ENCODE peak calls at places on chromosomes 3 and 15, in eight cellular contexts. W, A, G, S, M, F, N and R are unnamed samples.
A peak's percentile ranks its signal among the peaks of the same experiment; 100 is the strongest.

GRCh38 chr15:94286581-94286980 is 55.2 kb downstream of the MCTP2 start:
- DNase-seq in S (no peak), W (no peak), A (no peak), F (no peak), M (no peak), G (no peak), N (no peak), R (no peak)

GRCh38 chr3:146542179-146542578 is 2.2 kb downstream of the PLSCR1 start:
- DNase-seq in M (peak; percentile 75), S (no peak), F (peak; percentile 78), N (peak; percentile 31), A (no peak), W (no peak), G (no peak), R (peak; percentile 50)

GRCh38 chr3:122998206-122998605 is 29.4 kb downstream of the SEMA5B start:
- DNase-seq in G (no peak), A (no peak), S (no peak), M (no peak), W (no peak), F (no peak), N (no peak), R (no peak)

GRCh38 chr15:44194397-44195150 is 497 bp downstream of the FRMD5 start:
- DNase-seq in F (peak; percentile 92), G (no peak), A (peak; percentile 35), S (peak; percentile 23), N (peak; percentile 89), W (peak; percentile 63), M (peak; percentile 73), R (peak; percentile 20)

GRCh38 chr15:31930967-31931366 is 99.3 kb upstream of the CHRNA7 start:
- DNase-seq in M (no peak), S (no peak), W (no peak), F (no peak), G (no peak), N (peak; percentile 30), A (no peak), R (no peak)

GRCh38 chr3:191329654-191330308 is 545 bp downstream of the UTS2B start:
- DNase-seq in S (no peak), N (peak; percentile 72), F (peak; percentile 70), G (no peak), M (peak; percentile 65), W (peak; percentile 74), A (peak; percentile 30), R (peak; percentile 56)

GRCh38 chr15:74835312-74835823 is 7.6 kb downstream of the ULK3 start:
- DNase-seq in N (peak; percentile 23), W (peak; percentile 83), A (no peak), G (no peak), M (peak; percentile 59), S (peak; percentile 14), F (peak; percentile 52), R (peak; percentile 28)

GRCh38 chr15:29674661-29675533 is 147.4 kb downstream of the TJP1 start:
- DNase-seq in M (peak; percentile 58), N (peak; percentile 71), W (peak; percentile 73), S (no peak), A (no peak), F (peak; percentile 24), G (no peak), R (no peak)

GRCh38 chr3:97793415-97794019 is 28.3 kb upstream of the CRYBG3 start:
- DNase-seq in A (no peak), G (peak; percentile 4), F (peak; percentile 79), N (peak; percentile 40), S (peak; percentile 68), W (no peak), M (peak; percentile 78), R (peak; percentile 55)

GRCh38 chr3:47780727-47781325 is 867 bp downstream of the SMARCC1 start:
- DNase-seq in W (no peak), F (peak; percentile 34), S (peak; percentile 12), A (no peak), N (peak; percentile 34), M (peak; percentile 48), G (no peak), R (no peak)

GRCh38 chr3:67377299-67377698 is 277.1 kb downstream of the SUCLG2 start:
- DNase-seq in A (no peak), W (no peak), G (no peak), M (no peak), F (no peak), N (no peak), S (no peak), R (no peak)

GRCh38 chr3:31891876-31892455 is 89.1 kb downstream of the OSBPL10 start:
- DNase-seq in A (no peak), S (no peak), F (no peak), N (no peak), W (no peak), G (no peak), M (no peak), R (no peak)

GRCh38 chr3:99883693-99884092 is 66.0 kb downstream of the CMSS1 start:
- DNase-seq in F (no peak), S (no peak), M (no peak), W (no peak), N (no peak), G (no peak), A (no peak), R (no peak)

GRCh38 chr3:26963356-26963742 is 340.8 kb downstream of the LRRC3B start:
- DNase-seq in S (no peak), F (no peak), G (no peak), W (no peak), A (no peak), M (peak; percentile 5), N (no peak), R (no peak)

GRCh38 chr3:125141596-125142417 is 70.7 kb downstream of the SLC12A8 start:
- DNase-seq in G (no peak), A (peak; percentile 44), F (no peak), S (peak; percentile 49), M (peak; percentile 36), N (peak; percentile 61), W (peak; percentile 89), R (peak; percentile 40)

GRCh38 chr3:172512363-172512762 is 10.9 kb downstream of the TNFSF10 start:
- DNase-seq in S (no peak), W (peak; percentile 85), G (peak; percentile 55), M (peak; percentile 50), F (peak; percentile 62), N (peak; percentile 86), A (peak; percentile 40), R (no peak)
- H3K4me3 ChIP-seq in S (peak overlapping the region; percentile 63), W (no peak overlapping the region), G (no peak overlapping the region), M (no peak overlapping the region), F (no peak overlapping the region), N (no peak overlapping the region), A (no peak overlapping the region), R (no peak overlapping the region)

DNA sequence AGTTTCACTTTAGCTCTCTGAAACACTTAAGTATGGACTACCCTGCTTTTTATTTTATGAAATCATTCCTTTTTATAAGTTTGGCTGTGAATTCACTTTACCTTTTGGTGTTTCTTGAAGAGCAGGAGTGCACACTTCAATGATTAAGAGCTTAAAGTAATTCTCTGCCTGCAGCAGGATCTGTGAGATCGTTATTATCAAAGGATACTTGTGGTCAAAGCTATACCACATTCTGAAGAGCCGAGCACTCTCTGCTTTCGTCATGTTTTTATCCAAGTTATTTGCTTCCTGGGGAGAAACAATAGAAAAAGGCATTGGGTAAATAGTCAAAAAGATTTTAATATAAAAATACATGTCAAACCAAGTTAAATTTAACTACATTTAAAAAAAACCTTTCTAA is 243.7 kb downstream of the CHST2 start:
- DNase-seq in N (peak; percentile 82), S (no peak), M (peak; percentile 52), A (no peak), F (no peak), G (no peak), W (no peak), R (peak; percentile 13)
- H3K4me3 ChIP-seq in N (no peak overlapping the region), S (no peak overlapping the region), M (no peak overlapping the region), A (no peak overlapping the region), F (no peak overlapping the region), G (no peak overlapping the region), W (no peak overlapping the region), R (no peak overlapping the region)

GRCh38 chr15:67120839-67121540 is 55.6 kb downstream of the SMAD3 start:
- DNase-seq in F (peak; percentile 93), N (peak; percentile 92), W (peak; percentile 93), M (peak; percentile 95), G (peak; percentile 51), A (peak; percentile 79), S (peak; percentile 79), R (peak; percentile 85)

GRCh38 chr15:67119238-67119846 is 53.9 kb downstream of the SMAD3 start:
- DNase-seq in W (no peak), M (no peak), F (no peak), S (no peak), G (no peak), N (no peak), A (no peak), R (no peak)

GRCh38 chr15:67118808-67119207 is 53.4 kb downstream of the SMAD3 start:
- DNase-seq in A (no peak), G (no peak), W (no peak), M (no peak), S (no peak), N (no peak), F (no peak), R (no peak)

GRCh38 chr15:67121725-67122600 is 56.6 kb downstream of the SMAD3 start:
- DNase-seq in W (no peak), A (no peak), F (no peak), S (no peak), N (no peak), M (no peak), G (no peak), R (no peak)

DNA sequence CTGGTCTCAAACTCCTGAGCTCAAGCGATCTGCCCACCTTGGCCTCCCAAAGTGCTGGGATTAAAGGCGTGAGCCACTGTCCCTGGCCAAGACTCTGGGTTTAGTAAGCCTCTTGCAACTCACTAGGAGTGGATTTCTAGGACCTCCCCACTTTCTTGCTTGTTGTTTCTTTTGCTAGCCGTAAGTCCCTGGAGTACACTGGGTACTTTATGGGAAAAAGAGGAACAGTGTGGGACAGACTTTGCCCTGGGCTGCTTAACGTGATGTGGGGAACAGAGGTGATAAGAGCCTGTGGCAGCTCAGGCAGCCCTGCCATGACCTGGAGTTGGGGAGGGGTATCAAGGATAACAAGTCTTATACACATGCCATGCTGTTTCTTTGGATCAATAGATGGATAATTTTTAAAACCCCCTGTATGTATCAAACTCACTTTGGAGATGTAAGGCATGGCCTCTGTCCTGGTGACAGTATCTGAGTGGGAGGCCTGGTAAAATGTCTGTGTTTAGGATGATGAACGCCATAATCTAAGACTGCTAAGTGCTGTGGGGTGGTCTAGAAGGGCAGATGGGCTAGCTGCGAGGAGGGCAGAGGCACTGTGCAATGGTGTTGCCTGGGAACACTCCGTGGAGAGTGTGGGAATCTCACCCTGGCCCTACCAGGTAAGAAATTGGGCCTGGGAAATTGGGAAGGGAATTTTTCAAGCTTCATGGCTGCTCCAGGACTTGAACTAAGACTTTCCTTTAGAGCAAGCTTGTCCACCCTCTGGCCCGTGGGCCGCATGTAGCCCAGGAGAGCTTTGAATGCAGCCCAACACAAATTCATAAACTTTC is 54.8 kb downstream of the SMAD3 start:
- DNase-seq in M (no peak), N (no peak), A (no peak), W (no peak), S (no peak), F (no peak), G (no peak), R (no peak)
- H3K4me3 ChIP-seq in M (no peak overlapping the region), N (no peak overlapping the region), A (no peak overlapping the region), W (peak overlapping the region; percentile 5), S (peak overlapping the region; percentile 58), F (no peak overlapping the region), G (no peak overlapping the region), R (no peak overlapping the region)

DNA sequence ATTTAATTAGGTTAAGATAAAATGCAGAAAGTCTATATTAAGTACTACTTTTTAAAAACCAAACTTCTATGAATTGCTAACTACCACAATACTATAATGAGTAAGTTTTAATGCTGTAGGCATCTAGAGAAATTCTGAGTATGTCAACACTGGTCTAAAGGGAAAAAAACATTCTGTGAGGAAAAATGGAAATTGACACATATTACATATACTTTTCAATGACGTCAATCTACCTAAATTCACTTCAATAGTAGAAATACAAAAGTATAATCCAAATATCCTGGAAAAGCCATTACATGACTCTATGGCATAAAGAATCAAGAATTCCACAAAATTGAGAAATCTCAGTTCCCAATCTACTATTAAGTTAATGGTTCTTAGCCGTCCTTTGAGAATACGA is 2.2 kb downstream of the SECISBP2L start:
- DNase-seq in G (no peak), N (no peak), M (no peak), F (no peak), S (no peak), A (no peak), W (no peak), R (no peak)
- H3K4me3 ChIP-seq in G (peak overlapping the region; percentile 91), N (peak overlapping the region; percentile 85), M (no peak overlapping the region), F (peak overlapping the region; percentile 94), S (peak overlapping the region; percentile 89), A (peak overlapping the region; percentile 80), W (peak overlapping the region; percentile 99), R (peak overlapping the region; percentile 87)